ENCODE peak calls at places on chromosomes 16 and 17, in ten cellular contexts. G, Q, B, H, X, A, P, U, Z and V are unnamed samples.

GRCh38 chr17:55606431-55606830 is 95.2 kb upstream of the SMIM36 start:
- DNase-seq in X (no peak), U (no peak), B (no peak), Z (peak), Q (no peak), G (no peak), A (no peak), P (no peak), H (no peak), V (no peak)

GRCh38 chr17:44558349-44559287 is 1.3 kb downstream of the FZD2 start:
- DNase-seq in P (no peak), Q (peak), A (no peak), X (no peak), Z (no peak), G (no peak), H (no peak), B (no peak), U (no peak), V (no peak)

GRCh38 chr16:88290850-88291830 is 91.6 kb upstream of the ZNF469 start:
- DNase-seq in H (no peak), Z (no peak), G (no peak), X (no peak), A (no peak), U (no peak), P (no peak), Q (no peak), B (no peak), V (no peak)

GRCh38 chr17:72487731-72488325 is 367.0 kb downstream of the SOX9 start:
- DNase-seq in P (no peak), G (no peak), X (no peak), H (no peak), U (no peak), Z (no peak), A (no peak), B (no peak), Q (no peak), V (no peak)

GRCh38 chr17:67544364-67544763 is 167.3 kb downstream of the PITPNC1 start:
- DNase-seq in B (no peak), U (no peak), G (no peak), P (no peak), Q (no peak), Z (no peak), X (no peak), H (no peak), A (no peak), V (no peak)

GRCh38 chr17:2295575-2295974 is 8.0 kb downstream of the SMG6 start:
- DNase-seq in P (no peak), Q (no peak), B (no peak), Z (no peak), A (no peak), H (no peak), X (no peak), U (no peak), G (no peak), V (peak)

GRCh38 chr17:35117984-35118383 is 1.7 kb downstream of the RAD51D start:
- DNase-seq in Z (peak), H (no peak), X (peak), P (peak), B (peak), Q (peak), A (no peak), U (no peak), G (peak), V (peak)

GRCh38 chr16:72536673-72537435 is 364.9 kb upstream of the PMFBP1 start:
- DNase-seq in X (peak), Z (peak), B (peak), G (no peak), P (no peak), Q (no peak), A (no peak), U (no peak), H (no peak), V (no peak)

GRCh38 chr17:7789131-7789530 is 44.9 kb upstream of the KDM6B start:
- DNase-seq in B (no peak), Q (no peak), X (no peak), A (no peak), H (no peak), P (no peak), U (no peak), G (no peak), Z (no peak), V (no peak)

GRCh38 chr17:75096082-75096625 is 8.4 kb downstream of the SLC16A5 start:
- DNase-seq in U (no peak), Z (peak), A (peak), X (peak), H (peak), B (peak), Q (no peak), P (peak), G (no peak), V (peak)

GRCh38 chr16:47705268-47705667 is 244.1 kb downstream of the PHKB start:
- DNase-seq in X (no peak), U (no peak), P (no peak), G (no peak), Z (no peak), Q (no peak), B (no peak), A (no peak), H (no peak), V (no peak)

GRCh38 chr17:34619687-34620217 is 40.4 kb downstream of the TMEM132E start:
- DNase-seq in U (no peak), A (no peak), Q (no peak), X (no peak), Z (no peak), G (no peak), B (no peak), P (no peak), H (no peak), V (peak)

GRCh38 chr17:2624292-2624731 is 30.9 kb downstream of the PAFAH1B1 start:
- DNase-seq in A (no peak), Q (no peak), P (no peak), U (no peak), G (no peak), Z (no peak), H (no peak), B (no peak), X (no peak), V (peak)

GRCh38 chr17:68840073-68840472 is 115.1 kb downstream of the ABCA8 start:
- DNase-seq in P (no peak), Q (no peak), G (no peak), X (peak), Z (no peak), B (no peak), U (no peak), A (no peak), H (no peak), V (no peak)

GRCh38 chr17:71631483-71631882 is 489.3 kb upstream of the SOX9 start:
- DNase-seq in Z (peak), B (peak), U (no peak), Q (no peak), X (peak), G (no peak), A (no peak), H (no peak), P (peak), V (peak)

GRCh38 chr16:81384006-81384405 is 60.6 kb upstream of the CMIP start:
- DNase-seq in B (peak), Q (no peak), A (no peak), Z (peak), H (no peak), U (no peak), P (no peak), X (peak), G (no peak), V (no peak)

GRCh38 chr17:413706-414440 is 61.3 kb upstream of the RPH3AL start:
- DNase-seq in H (no peak), B (no peak), A (no peak), Q (no peak), U (no peak), P (no peak), X (no peak), G (no peak), Z (no peak), V (no peak)

GRCh38 chr16:88468289-88469129 is 15.4 kb downstream of the ZFPM1 start:
- DNase-seq in Q (peak), A (no peak), G (peak), Z (no peak), H (no peak), X (no peak), P (peak), U (no peak), B (no peak), V (peak)

GRCh38 chr16:10385725-10386516 is at the start of gene ATF7IP2:
- DNase-seq in A (peak), U (peak), H (peak), Q (peak), B (peak), X (peak), Z (peak), G (peak), P (peak), V (peak)

DNA sequence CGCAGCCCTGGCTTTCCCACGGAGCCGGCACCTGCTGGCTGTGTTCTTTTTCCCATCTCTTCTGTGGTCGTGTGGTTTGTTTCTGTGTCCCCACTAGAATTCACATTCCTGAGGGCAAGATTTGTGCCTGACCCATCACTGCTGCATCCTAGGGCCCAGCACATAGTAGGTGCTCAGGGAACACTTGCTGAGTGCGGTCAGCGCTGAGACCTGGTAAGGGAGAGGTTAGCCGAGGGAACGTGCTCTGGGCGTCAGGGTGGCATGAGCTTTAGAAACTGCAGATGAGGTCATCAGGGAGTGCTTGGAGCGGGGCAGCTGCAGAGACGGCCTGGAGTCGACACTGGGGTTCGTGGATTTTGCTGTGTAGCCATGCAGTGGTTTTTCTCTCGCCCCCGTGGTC is 5.9 kb downstream of the DEF8 start:
- DNase-seq in B (no peak), H (no peak), U (no peak), Q (no peak), Z (no peak), P (no peak), X (no peak), G (no peak), A (no peak), V (no peak)
- H3K4me3 ChIP-seq in B (no peak), H (no peak), U (no peak), Q (no peak), Z (no peak), P (no peak), X (no peak), G (no peak), A (no peak), V (no peak)

GRCh38 chr17:65885484-65885883 is 306.4 kb downstream of the CEP112 start:
- DNase-seq in B (no peak), H (no peak), P (no peak), Z (no peak), X (peak), U (no peak), Q (no peak), A (no peak), G (no peak), V (peak)
- H3K4me3 ChIP-seq in B (no peak), H (no peak), P (no peak), Z (no peak), X (no peak), U (no peak), Q (no peak), A (no peak), G (no peak), V (no peak)

DNA sequence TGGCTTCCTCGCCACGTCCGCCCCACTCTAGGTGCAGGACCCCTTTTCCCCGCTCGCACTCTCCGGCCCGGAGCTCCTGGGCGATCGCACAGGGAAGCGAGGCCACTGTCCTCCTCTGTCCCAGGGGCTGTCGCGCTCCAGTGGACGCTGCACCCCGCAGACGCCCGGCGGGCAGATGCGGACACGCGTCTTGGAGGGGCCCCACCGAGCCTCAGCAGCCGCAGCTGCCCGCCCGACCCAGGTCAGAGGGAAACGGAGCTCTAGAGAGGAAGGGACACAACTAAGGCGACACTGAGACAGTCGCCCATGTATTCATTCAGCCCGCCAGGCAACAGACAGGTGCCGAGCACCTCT is 726 bp upstream of the SLC13A5 start:
- DNase-seq in U (no peak), G (no peak), P (no peak), A (no peak), Z (no peak), B (no peak), H (no peak), Q (no peak), X (no peak), V (no peak)
- H3K4me3 ChIP-seq in U (peak), G (no peak), P (peak), A (no peak), Z (peak), B (peak), H (peak), Q (peak), X (no peak), V (peak)

GRCh38 chr16:84196101-84196500 is 5.1 kb downstream of the ADAD2 start:
- DNase-seq in U (no peak), B (no peak), X (no peak), A (no peak), P (no peak), G (no peak), Z (no peak), H (no peak), Q (no peak), V (no peak)
- H3K4me3 ChIP-seq in U (no peak), B (no peak), X (no peak), A (no peak), P (no peak), G (no peak), Z (no peak), H (no peak), Q (no peak), V (peak)

GRCh38 chr17:81049973-81050551 is 15.1 kb downstream of the BAIAP2 start:
- DNase-seq in G (no peak), B (no peak), A (peak), H (peak), U (no peak), X (no peak), Z (no peak), Q (no peak), P (peak), V (peak)
- H3K4me3 ChIP-seq in G (no peak), B (no peak), A (no peak), H (peak), U (peak), X (no peak), Z (no peak), Q (no peak), P (no peak), V (no peak)

GRCh38 chr17:61662771-61663170 is 71.8 kb upstream of the NACA2 start:
- DNase-seq in Q (no peak), A (no peak), U (no peak), B (no peak), G (no peak), Z (no peak), H (no peak), P (no peak), X (peak), V (no peak)
- H3K4me3 ChIP-seq in Q (no peak), A (no peak), U (no peak), B (no peak), G (no peak), Z (no peak), H (no peak), P (no peak), X (no peak), V (no peak)

GRCh38 chr17:48014603-48015037 is 23.0 kb downstream of the COPZ2 start:
- DNase-seq in Q (no peak), G (peak), Z (no peak), B (no peak), X (no peak), A (no peak), U (no peak), P (no peak), H (no peak), V (no peak)
- H3K4me3 ChIP-seq in Q (no peak), G (peak), Z (no peak), B (no peak), X (no peak), A (no peak), U (no peak), P (no peak), H (no peak), V (no peak)

GRCh38 chr17:59804910-59805381 is 87.8 kb downstream of the TUBD1 start:
- DNase-seq in A (no peak), Q (no peak), B (peak), X (peak), Z (peak), H (no peak), P (peak), U (no peak), G (no peak), V (no peak)
- H3K4me3 ChIP-seq in A (no peak), Q (no peak), B (no peak), X (peak), Z (peak), H (peak), P (peak), U (peak), G (peak), V (no peak)

DNA sequence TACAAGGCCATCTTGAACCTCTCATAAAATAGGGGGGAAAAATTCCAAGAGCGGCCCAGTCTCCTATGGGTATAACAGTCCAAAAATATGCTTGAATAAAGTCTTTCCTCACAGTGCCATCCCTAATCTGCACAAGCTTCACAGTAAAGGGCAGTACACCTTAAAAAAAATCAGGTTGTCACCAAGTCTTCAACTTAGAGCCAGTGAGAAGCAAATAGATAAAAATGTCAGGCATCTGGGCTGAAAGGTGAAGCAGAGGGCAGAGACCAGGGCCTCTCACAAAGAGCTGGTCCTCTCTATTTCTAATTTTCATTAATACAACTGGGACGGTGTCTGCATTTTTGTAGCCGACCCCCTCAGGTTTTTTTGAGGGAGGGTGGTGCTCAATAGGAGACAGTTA is 82.9 kb downstream of the SSH2 start:
- DNase-seq in P (no peak), A (no peak), H (no peak), B (no peak), X (no peak), G (no peak), Z (no peak), U (no peak), Q (no peak), V (no peak)
- H3K4me3 ChIP-seq in P (no peak), A (no peak), H (no peak), B (no peak), X (no peak), G (no peak), Z (no peak), U (no peak), Q (no peak), V (no peak)

GRCh38 chr16:4270091-4270490 is 2.7 kb downstream of the TFAP4 start:
- DNase-seq in P (no peak), H (no peak), A (no peak), G (no peak), B (no peak), U (no peak), Q (no peak), Z (no peak), X (no peak), V (no peak)
- H3K4me3 ChIP-seq in P (no peak), H (no peak), A (no peak), G (no peak), B (no peak), U (no peak), Q (no peak), Z (no peak), X (no peak), V (no peak)